ENCODE peak calls at places on chromosomes 6 and 20, in four cellular contexts. C, S, U and N are unnamed samples.

GRCh38 chr6:108564178-108564577 is 3.5 kb downstream of the FOXO3 start:
- DNase-seq in S (no peak), U (no peak), C (no peak), N (no peak)

GRCh38 chr6:81834141-81834621 is 81.7 kb upstream of the TENT5A start:
- DNase-seq in U (no peak), S (no peak), C (no peak), N (no peak)

GRCh38 chr20:62999580-62999979 is 7.2 kb downstream of the BHLHE23 start:
- DNase-seq in S (no peak), U (no peak), C (no peak), N (no peak)

GRCh38 chr6:106556368-106556960 is 72.8 kb downstream of the RTN4IP1 start:
- DNase-seq in C (no peak), U (no peak), S (no peak), N (peak; percentile 15)

GRCh38 chr6:90068264-90068663 is 174.0 kb downstream of the GJA10 start:
- DNase-seq in C (no peak), S (no peak), U (peak; percentile 65), N (no peak)

GRCh38 chr6:109271622-109272021 is 110.6 kb downstream of the CD164 start:
- DNase-seq in U (no peak), C (no peak), S (no peak), N (no peak)

GRCh38 chr20:14915356-14915755 is 577.9 kb upstream of the FLRT3 start:
- DNase-seq in S (no peak), U (no peak), C (no peak), N (no peak)

GRCh38 chr6:81023007-81023582 is 729.4 kb downstream of the TENT5A start:
- DNase-seq in S (no peak), C (no peak), U (no peak), N (no peak)

GRCh38 chr20:47576516-47577033 is 74.9 kb downstream of the NCOA3 start:
- DNase-seq in C (no peak), U (peak; percentile 77), S (peak; percentile 46), N (peak; percentile 97)

GRCh38 chr6:7324520-7324919 is 11.5 kb upstream of the SSR1 start:
- DNase-seq in C (no peak), U (no peak), S (no peak), N (no peak)

GRCh38 chr6:82687855-82688254 is 324.2 kb downstream of the TPBG start:
- DNase-seq in C (peak; percentile 18), S (no peak), U (no peak), N (no peak)

GRCh38 chr6:21386744-21387143 is 206.8 kb upstream of the SOX4 start:
- DNase-seq in U (no peak), S (no peak), C (no peak), N (peak; percentile 64)

GRCh38 chr6:4415549-4415948 is 280.2 kb upstream of the ECI2 start:
- DNase-seq in C (no peak), U (no peak), S (no peak), N (no peak)

GRCh38 chr20:43379239-43379917 is 78.3 kb upstream of the SRSF6 start:
- DNase-seq in U (no peak), S (no peak), C (no peak), N (peak; percentile 27)

GRCh38 chr20:38353298-38353697 is 7.0 kb downstream of the LBP start:
- DNase-seq in S (no peak), U (no peak), C (no peak), N (no peak)

GRCh38 chr6:158255280-158255973 is 56.8 kb upstream of the TULP4 start:
- DNase-seq in C (no peak), U (no peak), S (no peak), N (no peak)

GRCh38 chr20:41447026-41447425 is 80.4 kb upstream of the EMILIN3 start:
- DNase-seq in S (no peak), U (no peak), C (no peak), N (no peak)

GRCh38 chr20:25289886-25290597 is 42.2 kb downstream of the PYGB start:
- DNase-seq in S (no peak), U (no peak), C (no peak), N (no peak)

GRCh38 chr6:1496836-1497592 is 107.6 kb downstream of the FOXF2 start:
- DNase-seq in U (no peak), S (no peak), C (no peak), N (no peak)

GRCh38 chr6:11213305-11214106 is 19.0 kb downstream of the NEDD9 start:
- DNase-seq in U (no peak), S (no peak), C (no peak), N (no peak)

GRCh38 chr6:144646066-144646800 is 361.1 kb downstream of the UTRN start:
- DNase-seq in S (no peak), C (no peak), U (no peak), N (no peak)

GRCh38 chr6:76790045-76790796 is 673.1 kb downstream of the HTR1B start:
- DNase-seq in C (no peak), U (no peak), S (no peak), N (peak; percentile 62)

GRCh38 chr20:62367483-62368302 is 581 bp upstream of the LAMA5 start:
- DNase-seq in S (no peak), U (no peak), C (peak; percentile 70), N (peak; percentile 60)

GRCh38 chr6:25035451-25036435 is 100.0 kb upstream of the RIPOR2 start:
- DNase-seq in U (no peak), S (no peak), C (no peak), N (no peak)

GRCh38 chr6:14464049-14464448 is 346.5 kb downstream of the CD83 start:
- DNase-seq in S (no peak), U (peak; percentile 69), C (no peak), N (no peak)

DNA sequence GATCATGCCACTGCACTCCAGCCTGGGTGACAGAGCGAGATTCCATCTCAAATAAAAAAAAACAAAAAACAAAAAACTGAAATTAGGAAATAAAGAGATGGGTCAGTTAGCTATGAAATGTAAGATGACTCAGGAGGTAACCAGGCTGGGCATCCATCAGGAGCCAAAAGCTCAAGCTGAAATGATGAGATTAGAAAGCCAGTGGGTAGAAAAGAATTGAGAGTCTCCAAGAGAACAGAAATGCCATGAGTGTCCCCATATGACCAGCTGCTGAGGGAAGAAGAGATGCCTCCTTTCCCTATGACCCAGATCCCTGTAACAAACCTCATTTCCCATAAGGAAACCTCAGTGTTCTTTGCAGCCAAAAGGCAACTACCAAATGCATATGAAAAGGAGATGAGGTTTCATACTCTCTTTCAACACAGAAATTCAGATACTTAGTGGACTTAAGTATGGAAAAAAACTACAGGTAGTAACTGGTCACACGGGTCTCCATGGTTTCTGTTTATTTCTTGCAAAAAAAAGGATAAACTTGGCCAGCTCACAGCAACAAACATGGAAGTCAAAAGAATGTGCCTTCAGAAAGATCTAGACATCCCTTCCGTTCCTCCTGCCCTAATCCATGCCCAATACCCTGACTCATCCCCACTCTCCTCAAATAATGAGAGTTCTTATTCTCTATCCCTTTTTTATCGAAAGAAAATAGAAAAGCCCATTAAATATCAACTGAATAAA is 8.1 kb downstream of the ARHGAP18 start:
- DNase-seq in C (no peak), U (no peak), S (no peak), N (no peak)
- TF ChIP-seq NR2C2 in C (no peak), U (no peak), S (no peak), N (no peak)

GRCh38 chr6:62711750-62712149 is 425.7 kb upstream of the KHDRBS2 start:
- DNase-seq in S (no peak), U (no peak), C (no peak), N (no peak)

GRCh38 chr6:62707914-62708313 is 421.9 kb upstream of the KHDRBS2 start:
- DNase-seq in S (no peak), C (no peak), U (no peak), N (no peak)

DNA sequence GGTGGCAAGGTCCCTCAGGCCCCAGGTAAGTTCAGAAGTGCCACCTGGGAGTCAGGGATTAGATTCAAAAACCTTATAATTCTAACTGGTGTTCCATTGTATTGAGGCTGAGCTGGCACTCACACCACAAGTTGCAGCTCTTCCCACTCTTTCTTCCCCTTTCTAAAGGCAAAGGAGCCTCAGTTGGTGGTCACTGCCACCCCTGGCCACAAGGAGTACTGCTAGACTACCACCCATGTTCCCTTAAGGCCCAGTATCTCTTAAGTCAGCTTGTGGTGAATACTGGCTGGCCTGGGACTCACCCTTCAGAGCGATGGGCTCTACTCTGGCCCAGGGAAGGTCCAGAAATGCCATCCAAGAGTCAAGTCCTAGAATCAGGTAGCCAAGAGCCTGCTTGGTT is 421.1 kb upstream of the KHDRBS2 start:
- DNase-seq in S (no peak), U (no peak), C (no peak), N (peak; percentile 8)
- TF ChIP-seq TCF7 in S (no peak), U (no peak), C (no peak), N (no peak)

DNA sequence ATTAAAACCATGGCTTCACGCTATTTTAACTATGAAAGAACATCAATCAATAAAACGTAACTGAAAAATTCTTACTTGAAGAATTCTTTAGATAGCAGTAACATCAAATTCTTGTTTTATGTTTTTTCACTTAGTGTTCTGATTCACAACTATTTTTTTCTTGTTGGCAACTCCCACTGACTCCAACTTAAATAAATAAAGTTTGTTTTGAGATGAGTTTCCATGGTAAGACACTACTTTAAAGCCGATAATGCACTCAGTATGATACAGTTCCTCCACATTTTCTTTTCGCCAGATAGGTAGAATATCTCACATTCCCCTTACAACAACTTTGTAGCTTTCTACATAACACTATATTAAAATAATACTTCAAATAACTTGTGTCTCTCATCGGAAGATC is 33.2 kb upstream of the CNKSR3 start:
- DNase-seq in C (no peak), U (no peak), S (no peak), N (no peak)
- TF ChIP-seq NR2C2 in C (no peak), U (no peak), S (no peak), N (no peak)

GRCh38 chr6:27295301-27296079 is 16.6 kb downstream of the POM121L2 start:
- DNase-seq in U (peak; percentile 65), C (peak; percentile 41), S (no peak), N (peak; percentile 79)

GRCh38 chr6:27290850-27291208 is 21.2 kb downstream of the POM121L2 start:
- DNase-seq in C (no peak), U (peak; percentile 32), S (no peak), N (no peak)

GRCh38 chr6:27296106-27296783 is 15.8 kb downstream of the POM121L2 start:
- DNase-seq in U (peak; percentile 29), C (peak; percentile 73), S (no peak), N (no peak)

GRCh38 chr6:27294409-27294808 is 17.7 kb downstream of the POM121L2 start:
- DNase-seq in C (no peak), U (no peak), S (no peak), N (no peak)

GRCh38 chr6:27293436-27294152 is 18.5 kb downstream of the POM121L2 start:
- DNase-seq in C (peak; percentile 77), S (no peak), U (peak; percentile 32), N (peak; percentile 38)
- TF ChIP-seq TCF7 in C (no peak), S (no peak), U (no peak), N (no peak)

GRCh38 chr6:26304213-26305096 is 60.5 kb upstream of the BTN3A2 start:
- DNase-seq in C (peak; percentile 37), U (no peak), S (no peak), N (no peak)
- TF ChIP-seq NR2C2 in C (no peak), U (no peak), S (no peak), N (no peak)

GRCh38 chr6:46704562-46704961 is 16.9 kb downstream of the TDRD6 start:
- DNase-seq in S (no peak), U (no peak), C (no peak), N (peak; percentile 4)
- TF ChIP-seq TCF7 in S (no peak), U (no peak), C (no peak), N (no peak)

DNA sequence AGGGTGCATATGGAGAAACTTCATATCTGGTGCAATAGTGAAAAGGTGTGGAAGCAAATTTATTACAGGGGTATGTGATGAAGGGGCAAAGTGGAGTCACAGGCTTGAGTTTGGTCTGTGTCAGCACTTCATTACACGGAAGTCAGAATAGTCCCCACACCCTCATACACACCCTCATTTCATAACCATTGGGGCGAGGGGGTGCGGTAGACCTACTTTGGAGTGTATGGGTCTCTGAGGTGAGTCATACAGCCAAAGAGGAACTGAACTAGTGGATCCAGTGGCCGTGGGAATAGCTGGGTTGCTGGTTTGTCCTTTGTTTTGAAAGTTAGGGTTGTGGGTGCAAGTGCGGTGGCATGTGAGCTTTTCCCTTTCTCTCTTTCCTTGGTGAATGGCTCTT is 3.3 kb downstream of the TM9SF4 start:
- DNase-seq in S (no peak), U (no peak), C (no peak), N (no peak)
- TF ChIP-seq NR2C2 in S (no peak), U (no peak), C (no peak), N (no peak)